ENCODE peak calls at places on chromosomes 3 and 15, in ten cellular contexts. R, E, F, B, L, I, M, W, U and J are unnamed samples.

GRCh38 chr3:148737104-148737525 is 39.4 kb downstream of the AGTR1 start:
- DNase-seq in I (no peak), L (no peak), F (no peak), M (no peak), B (no peak), W (no peak), R (no peak), U (no peak), E (no peak), J (no peak)

GRCh38 chr3:182814419-182815160 is 21.3 kb downstream of the ATP11B start:
- DNase-seq in E (no peak), M (no peak), F (no peak), B (no peak), U (no peak), R (no peak), I (no peak), W (no peak), L (no peak), J (no peak)

GRCh38 chr15:101710806-101711205 is 13.5 kb downstream of the TARS3 start:
- DNase-seq in F (no peak), R (no peak), W (peak), M (no peak), U (no peak), B (no peak), E (no peak), I (no peak), L (no peak), J (no peak)

GRCh38 chr15:23440596-23440995 is 6.4 kb downstream of the GOLGA6L2 start:
- DNase-seq in U (no peak), L (no peak), I (no peak), F (no peak), W (no peak), R (no peak), B (no peak), M (no peak), E (no peak), J (no peak)

GRCh38 chr3:125165948-125166553 is 46.5 kb downstream of the SLC12A8 start:
- DNase-seq in B (no peak), R (no peak), F (no peak), L (no peak), W (no peak), M (no peak), I (no peak), E (no peak), U (no peak), J (no peak)

GRCh38 chr3:186452517-186452916 is 90.5 kb upstream of the DGKG start:
- DNase-seq in L (no peak), F (no peak), W (peak), I (no peak), R (no peak), B (no peak), M (no peak), U (peak), E (no peak), J (no peak)

GRCh38 chr15:45637552-45638033 is 2.8 kb downstream of the SQOR start:
- DNase-seq in F (peak), M (peak), L (no peak), B (peak), W (peak), U (no peak), E (no peak), I (no peak), R (no peak), J (no peak)

GRCh38 chr3:121627211-121627610 is 33.5 kb downstream of the HCLS1 start:
- DNase-seq in W (no peak), L (no peak), U (no peak), I (no peak), F (no peak), M (no peak), E (no peak), B (no peak), R (no peak), J (no peak)

GRCh38 chr3:51581529-51581928 is 43.0 kb downstream of the RAD54L2 start:
- DNase-seq in B (no peak), L (no peak), M (no peak), W (peak), U (no peak), F (no peak), I (no peak), R (peak), E (no peak), J (peak)

GRCh38 chr3:150889105-150889504 is 16.1 kb downstream of the MINDY4B start:
- DNase-seq in B (no peak), M (no peak), I (no peak), L (no peak), F (no peak), U (no peak), W (no peak), R (no peak), E (no peak), J (no peak)

GRCh38 chr3:49248828-49249227 is 28.2 kb downstream of the C3orf62 start:
- DNase-seq in U (no peak), L (no peak), B (peak), E (no peak), W (peak), I (no peak), R (no peak), F (no peak), M (no peak), J (no peak)

GRCh38 chr3:31550452-31551251 is 17.9 kb downstream of the STT3B start:
- DNase-seq in B (peak), L (no peak), U (no peak), R (peak), W (peak), F (peak), M (no peak), I (peak), E (no peak), J (peak)

GRCh38 chr3:14203521-14204079 is 25.0 kb downstream of the LSM3 start:
- DNase-seq in B (peak), R (peak), I (peak), E (no peak), F (peak), M (peak), U (no peak), W (peak), L (no peak), J (peak)

GRCh38 chr3:988790-989189 is 104.0 kb upstream of the CNTN6 start:
- DNase-seq in U (no peak), F (no peak), W (no peak), M (no peak), I (no peak), B (no peak), R (no peak), E (no peak), L (no peak), J (no peak)

GRCh38 chr3:141523615-141524375 is 37.0 kb downstream of the RASA2 start:
- DNase-seq in F (no peak), L (no peak), I (no peak), E (no peak), M (no peak), R (no peak), U (no peak), B (no peak), W (peak), J (no peak)

GRCh38 chr3:133758969-133759739 is 13.0 kb downstream of the TF start:
- DNase-seq in R (no peak), B (no peak), F (no peak), E (no peak), U (no peak), W (no peak), M (no peak), L (no peak), I (peak), J (no peak)

GRCh38 chr3:52532517-52532837 is 1.2 kb downstream of the NT5DC2 start:
- DNase-seq in F (peak), W (peak), R (peak), E (peak), B (no peak), U (peak), L (no peak), I (peak), M (no peak), J (no peak)